ENCODE peak calls at places on chromosomes 2 and 18, in six cellular contexts. R is HepG2, N is GM12878, M is GM12891, B is H1, O is K562. G is an unnamed sample.

GRCh38 chr2:24050041-24050655 is 607 bp downstream of the FKBP1B start:
- DNase-seq in R (peak; percentile 28), N (no peak), M (no peak), B (peak; percentile 76), O (no peak), G (no peak)

GRCh38 chr2:112588611-112589045 is 4.2 kb downstream of the CHCHD5 start:
- DNase-seq in R (no peak), N (no peak), M (no peak), B (no peak), O (no peak), G (no peak)

GRCh38 chr2:1653956-1654695 is 90.2 kb downstream of the PXDN start:
- DNase-seq in R (no peak), N (no peak), M (no peak), B (no peak), O (no peak), G (no peak)

GRCh38 chr2:10414000-10414451 is 34.1 kb downstream of the ODC1 start:
- DNase-seq in R (no peak), N (no peak), M (no peak), B (no peak), O (no peak), G (no peak)

GRCh38 chr2:147006724-147007123 is 838.1 kb upstream of the ACVR2A start:
- DNase-seq in R (no peak), N (no peak), M (no peak), B (no peak), O (no peak), G (no peak)

GRCh38 chr2:76953733-76954347 is 568.3 kb downstream of the LRRTM4 start:
- DNase-seq in R (peak; percentile 68), N (peak; percentile 17), M (no peak), B (peak; percentile 74), O (peak; percentile 9), G (no peak)

GRCh38 chr2:26401739-26402541 is at the start of gene DRC1:
- DNase-seq in R (no peak), N (no peak), M (no peak), B (peak; percentile 95), O (no peak), G (peak; percentile 42)

GRCh38 chr2:239827511-239827865 is 197.7 kb downstream of the NDUFA10 start:
- DNase-seq in R (no peak), N (no peak), M (no peak), B (no peak), O (no peak), G (no peak)

GRCh38 chr2:104866883-104867350 is 13.0 kb downstream of the POU3F3 start:
- DNase-seq in R (no peak), N (no peak), M (no peak), B (no peak), O (no peak), G (no peak)

GRCh38 chr2:19038096-19039015 is 320.1 kb downstream of the OSR1 start:
- DNase-seq in R (no peak), N (no peak), M (no peak), B (no peak), O (no peak), G (no peak)

DNA sequence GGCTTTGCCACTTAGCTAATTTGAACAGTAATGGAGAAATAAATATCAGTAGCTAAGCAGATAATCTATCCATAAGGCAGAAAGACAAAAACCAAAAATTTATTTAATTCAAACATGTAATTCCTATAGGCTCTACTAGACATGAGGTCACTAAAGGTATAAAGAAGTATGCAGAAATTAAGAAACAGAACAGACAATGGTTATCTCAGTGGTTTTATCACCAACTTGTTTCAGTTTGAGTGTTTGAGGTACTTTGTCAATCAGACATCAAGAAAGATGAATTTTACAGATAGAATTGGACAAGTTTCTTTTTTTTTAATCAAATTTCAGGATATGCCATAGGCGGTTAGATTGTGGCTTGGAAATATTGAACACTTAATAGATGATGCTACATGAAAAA is 67.4 kb upstream of the ZEB2 start:
- DNase-seq in R (no peak), N (no peak), M (no peak), B (no peak), O (no peak), G (no peak)
- TF ChIP-seq POLR2A in R (no peak), N (no peak), M (no peak), B (no peak), O (no peak), G (no peak)

GRCh38 chr2:159584796-159585195 is 31.6 kb downstream of the BAZ2B start:
- DNase-seq in R (no peak), N (no peak), M (no peak), B (no peak), O (no peak), G (no peak)
- TF ChIP-seq POLR2AphosphoS5 in R (no peak), N (no peak), M (no peak), B (no peak), O (no peak), G (no peak)

GRCh38 chr2:3261511-3261910 is 116.1 kb downstream of the EIPR1 start:
- DNase-seq in R (no peak), N (no peak), M (no peak), B (no peak), O (no peak), G (no peak)

GRCh38 chr2:3263487-3263886 is 114.1 kb downstream of the EIPR1 start:
- DNase-seq in R (no peak), N (no peak), M (no peak), B (no peak), O (no peak), G (no peak)

GRCh38 chr2:3257842-3258241 is 119.8 kb downstream of the EIPR1 start:
- DNase-seq in R (no peak), N (no peak), M (no peak), B (no peak), O (no peak), G (no peak)

GRCh38 chr2:3262437-3263388 is 114.9 kb downstream of the EIPR1 start:
- DNase-seq in R (no peak), N (no peak), M (no peak), B (no peak), O (no peak), G (no peak)

GRCh38 chr2:3260959-3261358 is 116.7 kb downstream of the EIPR1 start:
- DNase-seq in R (no peak), N (no peak), M (no peak), B (no peak), O (no peak), G (no peak)
- TF ChIP-seq TAF1 in R (no peak), N (no peak), M (no peak), B (no peak), O (no peak), G (no peak)

GRCh38 chr18:57433492-57434176 is 1.5 kb upstream of the ONECUT2 start:
- DNase-seq in R (no peak), N (no peak), M (no peak), B (no peak), O (peak; percentile 15), G (no peak)

GRCh38 chr18:57436193-57436964 is 1.2 kb downstream of the ONECUT2 start:
- DNase-seq in R (no peak), N (no peak), M (no peak), B (peak; percentile 61), O (no peak), G (no peak)

GRCh38 chr18:57434177-57434535 is 1.0 kb upstream of the ONECUT2 start:
- DNase-seq in R (no peak), N (no peak), M (no peak), B (peak; percentile 56), O (no peak), G (no peak)

GRCh38 chr18:57435851-57436192 is 648 bp downstream of the ONECUT2 start:
- DNase-seq in R (no peak), N (no peak), M (no peak), B (peak; percentile 54), O (no peak), G (no peak)

GRCh38 chr18:57434536-57435494 is at the start of gene ONECUT2:
- DNase-seq in R (peak; percentile 85), N (no peak), M (no peak), B (peak; percentile 97), O (peak; percentile 94), G (no peak)
- TF ChIP-seq POLR2A in R (no peak), N (no peak), M (no peak), B (no peak), O (no peak), G (no peak)

DNA sequence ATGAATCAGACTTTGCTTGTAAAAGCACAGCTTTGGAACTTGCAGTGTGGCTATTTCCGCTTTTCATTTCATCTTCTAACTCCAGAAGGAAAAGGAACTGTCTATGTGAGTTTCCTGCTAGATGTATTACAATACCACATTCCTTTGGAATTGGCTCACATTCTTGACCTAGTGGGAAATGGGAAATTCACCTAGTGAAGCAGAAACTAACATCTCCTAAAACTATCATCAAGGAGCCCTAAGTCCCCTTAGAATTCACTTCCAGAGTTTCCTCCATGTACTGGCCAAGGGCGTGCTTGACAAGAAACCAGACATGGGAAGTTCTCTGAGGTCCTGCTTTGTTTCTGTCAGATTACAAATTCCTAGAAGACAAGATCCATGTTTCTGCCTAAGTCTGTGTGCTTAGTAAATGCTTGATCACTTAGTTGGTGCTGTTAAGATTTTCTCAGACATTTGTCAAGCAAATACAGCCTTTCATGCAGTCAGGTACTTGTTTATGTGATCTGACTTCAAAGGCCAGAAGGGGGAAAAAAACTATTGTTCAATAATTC is 275.7 kb upstream of the FN1 start:
- DNase-seq in R (peak; percentile 72), N (no peak), M (no peak), B (no peak), O (no peak), G (no peak)
- TF ChIP-seq POLR2AphosphoS5 in R (no peak), N (no peak), M (no peak), B (no peak), O (no peak), G (no peak)

GRCh38 chr2:186255823-186256222 is 230.2 kb upstream of the ZC3H15 start:
- DNase-seq in R (no peak), N (no peak), M (no peak), B (peak; percentile 48), O (no peak), G (no peak)
- TF ChIP-seq TAF1 in R (no peak), N (no peak), M (no peak), B (no peak), O (no peak), G (no peak)

GRCh38 chr2:72236445-72237067 is 88.9 kb upstream of the CYP26B1 start:
- DNase-seq in R (no peak), N (no peak), M (no peak), B (no peak), O (no peak), G (no peak)

GRCh38 chr2:72233211-72233610 is 85.5 kb upstream of the CYP26B1 start:
- DNase-seq in R (no peak), N (no peak), M (no peak), B (peak; percentile 46), O (no peak), G (no peak)

GRCh38 chr2:72235497-72236413 is 88.1 kb upstream of the CYP26B1 start:
- DNase-seq in R (no peak), N (no peak), M (no peak), B (no peak), O (no peak), G (no peak)

GRCh38 chr2:72237549-72237948 is 89.9 kb upstream of the CYP26B1 start:
- DNase-seq in R (no peak), N (no peak), M (no peak), B (no peak), O (no peak), G (no peak)
- TF ChIP-seq POLR2A in R (no peak), N (no peak), M (no peak), B (no peak), O (no peak), G (no peak)

G was measured in GM12892.